ENCODE peak calls at places on chromosomes 11 and 22, in nine cellular contexts. One of them, this sample, is unnamed.

GRCh38 chr11:75562836-75563484 is 907 bp downstream of the SERPINH1 start:
- DNase-seq in Peyer's patch: no peak
- DNase-seq in right lobe of liver: no peak
- DNase-seq in stomach: no peak
- DNase-seq in esophagus muscularis mucosa: no peak
- DNase-seq in gastrocnemius medialis: no peak
- DNase-seq in HCT116: no peak
- DNase-seq in tibial nerve: no peak
- DNase-seq in transverse colon: peak
- DNase-seq in this sample: no peak

GRCh38 chr11:67044496-67044895 is 12.2 kb upstream of the RHOD start:
- DNase-seq in transverse colon: no peak
- DNase-seq in Peyer's patch: no peak
- DNase-seq in gastrocnemius medialis: no peak
- DNase-seq in right lobe of liver: peak
- DNase-seq in stomach: no peak
- DNase-seq in esophagus muscularis mucosa: no peak
- DNase-seq in tibial nerve: no peak
- DNase-seq in HCT116: no peak
- DNase-seq in this sample: no peak

GRCh38 chr11:75656044-75656726 is 12.7 kb downstream of the MAP6 start:
- DNase-seq in esophagus muscularis mucosa: no peak
- DNase-seq in transverse colon: no peak
- DNase-seq in gastrocnemius medialis: no peak
- DNase-seq in HCT116: no peak
- DNase-seq in tibial nerve: no peak
- DNase-seq in right lobe of liver: no peak
- DNase-seq in Peyer's patch: no peak
- DNase-seq in stomach: no peak
- DNase-seq in this sample: no peak

GRCh38 chr11:47340980-47341775 is 11.3 kb downstream of the MYBPC3 start:
- DNase-seq in Peyer's patch: no peak
- DNase-seq in right lobe of liver: no peak
- DNase-seq in esophagus muscularis mucosa: no peak
- DNase-seq in tibial nerve: no peak
- DNase-seq in HCT116: no peak
- DNase-seq in stomach: no peak
- DNase-seq in transverse colon: no peak
- DNase-seq in gastrocnemius medialis: no peak
- DNase-seq in this sample: no peak

GRCh38 chr11:64245401-64245796 is 1.3 kb downstream of the PPP1R14B start:
- DNase-seq in stomach: peak
- DNase-seq in HCT116: no peak
- DNase-seq in esophagus muscularis mucosa: no peak
- DNase-seq in tibial nerve: no peak
- DNase-seq in transverse colon: peak
- DNase-seq in gastrocnemius medialis: peak
- DNase-seq in Peyer's patch: peak
- DNase-seq in right lobe of liver: no peak
- DNase-seq in this sample: no peak

GRCh38 chr11:68912254-68912653 is 8.6 kb downstream of the IGHMBP2 start:
- DNase-seq in transverse colon: no peak
- DNase-seq in HCT116: no peak
- DNase-seq in right lobe of liver: no peak
- DNase-seq in stomach: no peak
- DNase-seq in esophagus muscularis mucosa: no peak
- DNase-seq in gastrocnemius medialis: no peak
- DNase-seq in Peyer's patch: no peak
- DNase-seq in tibial nerve: no peak
- DNase-seq in this sample: no peak

GRCh38 chr11:108973402-108974119 is 308.7 kb downstream of the DDX10 start:
- DNase-seq in stomach: no peak
- DNase-seq in gastrocnemius medialis: no peak
- DNase-seq in esophagus muscularis mucosa: no peak
- DNase-seq in Peyer's patch: no peak
- DNase-seq in transverse colon: no peak
- DNase-seq in tibial nerve: no peak
- DNase-seq in right lobe of liver: no peak
- DNase-seq in HCT116: no peak
- DNase-seq in this sample: no peak

GRCh38 chr11:70323811-70324210 is 53.3 kb downstream of the PPFIA1 start:
- DNase-seq in gastrocnemius medialis: no peak
- DNase-seq in transverse colon: no peak
- DNase-seq in esophagus muscularis mucosa: no peak
- DNase-seq in tibial nerve: no peak
- DNase-seq in stomach: no peak
- DNase-seq in HCT116: no peak
- DNase-seq in Peyer's patch: no peak
- DNase-seq in right lobe of liver: no peak
- DNase-seq in this sample: no peak

GRCh38 chr11:102592634-102593581 is 32.2 kb downstream of the MMP20 start:
- DNase-seq in gastrocnemius medialis: no peak
- DNase-seq in stomach: no peak
- DNase-seq in Peyer's patch: no peak
- DNase-seq in HCT116: peak
- DNase-seq in tibial nerve: no peak
- DNase-seq in esophagus muscularis mucosa: no peak
- DNase-seq in transverse colon: no peak
- DNase-seq in right lobe of liver: no peak
- DNase-seq in this sample: no peak

GRCh38 chr22:28710112-28710888 is 30.7 kb upstream of the TTC28 start:
- DNase-seq in gastrocnemius medialis: no peak
- DNase-seq in transverse colon: no peak
- DNase-seq in HCT116: no peak
- DNase-seq in esophagus muscularis mucosa: no peak
- DNase-seq in stomach: no peak
- DNase-seq in Peyer's patch: no peak
- DNase-seq in tibial nerve: no peak
- DNase-seq in right lobe of liver: no peak
- DNase-seq in this sample: no peak

GRCh38 chr11:32374261-32374711 is 61.1 kb downstream of the WT1 start:
- DNase-seq in stomach: no peak
- DNase-seq in gastrocnemius medialis: no peak
- DNase-seq in right lobe of liver: no peak
- DNase-seq in transverse colon: peak
- DNase-seq in HCT116: peak
- DNase-seq in tibial nerve: peak
- DNase-seq in esophagus muscularis mucosa: no peak
- DNase-seq in Peyer's patch: no peak
- DNase-seq in this sample: no peak

GRCh38 chr11:34638897-34639296 is 18.0 kb downstream of the EHF start:
- DNase-seq in Peyer's patch: no peak
- DNase-seq in esophagus muscularis mucosa: no peak
- DNase-seq in right lobe of liver: no peak
- DNase-seq in HCT116: no peak
- DNase-seq in transverse colon: no peak
- DNase-seq in stomach: no peak
- DNase-seq in tibial nerve: no peak
- DNase-seq in gastrocnemius medialis: no peak
- DNase-seq in this sample: no peak

GRCh38 chr11:73087730-73088129 is 54.4 kb downstream of the FCHSD2 start:
- DNase-seq in stomach: no peak
- DNase-seq in gastrocnemius medialis: no peak
- DNase-seq in Peyer's patch: no peak
- DNase-seq in tibial nerve: no peak
- DNase-seq in HCT116: no peak
- DNase-seq in transverse colon: no peak
- DNase-seq in esophagus muscularis mucosa: no peak
- DNase-seq in right lobe of liver: no peak
- DNase-seq in this sample: no peak

GRCh38 chr11:115181480-115181879 is 322.7 kb downstream of the CADM1 start:
- DNase-seq in HCT116: no peak
- DNase-seq in transverse colon: no peak
- DNase-seq in Peyer's patch: no peak
- DNase-seq in gastrocnemius medialis: no peak
- DNase-seq in right lobe of liver: no peak
- DNase-seq in stomach: no peak
- DNase-seq in tibial nerve: no peak
- DNase-seq in esophagus muscularis mucosa: no peak
- DNase-seq in this sample: no peak

GRCh38 chr11:114821626-114822025 is 143.3 kb downstream of the NXPE2 start:
- DNase-seq in HCT116: no peak
- DNase-seq in stomach: no peak
- DNase-seq in gastrocnemius medialis: no peak
- DNase-seq in Peyer's patch: no peak
- DNase-seq in transverse colon: no peak
- DNase-seq in tibial nerve: no peak
- DNase-seq in right lobe of liver: no peak
- DNase-seq in esophagus muscularis mucosa: peak
- DNase-seq in this sample: no peak

GRCh38 chr11:115607621-115608191 is 103.5 kb upstream of the CADM1 start:
- DNase-seq in right lobe of liver: no peak
- DNase-seq in transverse colon: no peak
- DNase-seq in esophagus muscularis mucosa: no peak
- DNase-seq in gastrocnemius medialis: peak
- DNase-seq in tibial nerve: no peak
- DNase-seq in Peyer's patch: no peak
- DNase-seq in HCT116: no peak
- DNase-seq in stomach: no peak
- DNase-seq in this sample: no peak

GRCh38 chr11:1382831-1383607 is 6.7 kb upstream of the BRSK2 start:
- DNase-seq in Peyer's patch: peak
- DNase-seq in stomach: peak
- DNase-seq in esophagus muscularis mucosa: peak
- DNase-seq in transverse colon: peak
- DNase-seq in HCT116: peak
- DNase-seq in right lobe of liver: peak
- DNase-seq in tibial nerve: peak
- DNase-seq in gastrocnemius medialis: peak
- DNase-seq in this sample: peak

GRCh38 chr22:49183208-49183825 is 644.4 kb downstream of the BRD1 start:
- DNase-seq in right lobe of liver: peak
- DNase-seq in stomach: no peak
- DNase-seq in transverse colon: no peak
- DNase-seq in HCT116: no peak
- DNase-seq in esophagus muscularis mucosa: no peak
- DNase-seq in tibial nerve: no peak
- DNase-seq in gastrocnemius medialis: no peak
- DNase-seq in Peyer's patch: no peak
- DNase-seq in this sample: no peak

DNA sequence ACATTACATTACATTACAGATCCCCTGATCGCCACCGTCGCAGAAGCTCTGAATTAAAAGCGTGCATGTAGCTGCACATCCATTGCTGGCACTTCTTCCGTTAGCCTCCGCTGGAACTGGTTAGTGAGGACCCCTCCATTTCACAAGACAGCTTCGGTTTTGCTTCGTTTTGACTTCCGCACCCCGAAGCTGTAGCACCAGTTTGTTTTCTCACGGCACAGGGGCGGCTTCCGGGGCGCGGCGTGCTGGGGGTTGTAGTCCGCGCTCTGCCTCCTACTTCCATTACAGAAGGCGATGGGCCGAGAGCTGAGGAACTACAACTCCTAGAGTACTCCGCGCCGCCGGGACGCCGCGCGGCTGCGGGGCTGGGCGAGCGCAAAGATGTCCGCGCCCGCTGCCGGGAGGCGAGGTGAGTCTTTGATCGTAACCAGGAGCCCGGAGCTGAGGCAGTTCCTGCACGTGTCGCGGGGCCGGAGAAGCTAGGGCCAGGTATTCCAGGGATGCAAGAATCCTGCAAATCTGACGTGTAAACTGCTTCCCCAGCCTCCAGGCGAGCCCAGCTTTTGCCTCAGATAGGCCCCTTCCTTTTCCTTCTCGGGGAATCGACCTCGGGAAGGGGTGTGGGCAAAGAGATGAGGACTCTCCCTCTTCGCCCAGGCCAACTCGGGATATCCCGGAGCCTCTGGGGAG is at the start of gene PEX26:
- DNase-seq in Peyer's patch: peak
- DNase-seq in gastrocnemius medialis: peak
- DNase-seq in right lobe of liver: peak
- DNase-seq in tibial nerve: peak
- DNase-seq in HCT116: peak
- DNase-seq in esophagus muscularis mucosa: peak
- DNase-seq in stomach: peak
- DNase-seq in transverse colon: peak
- DNase-seq in this sample: peak
- TF ChIP-seq POLR2A in Peyer's patch: peak
- TF ChIP-seq POLR2A in gastrocnemius medialis: peak
- TF ChIP-seq POLR2A in right lobe of liver: peak
- TF ChIP-seq POLR2A in tibial nerve: no peak
- TF ChIP-seq POLR2A in HCT116: no peak
- TF ChIP-seq POLR2A in esophagus muscularis mucosa: peak
- TF ChIP-seq POLR2A in stomach: no peak
- TF ChIP-seq POLR2A in transverse colon: peak
- TF ChIP-seq POLR2A in this sample: no peak

GRCh38 chr22:40723396-40723933 is 44.2 kb downstream of the MCHR1 start:
- DNase-seq in stomach: no peak
- DNase-seq in transverse colon: no peak
- DNase-seq in right lobe of liver: no peak
- DNase-seq in gastrocnemius medialis: no peak
- DNase-seq in tibial nerve: no peak
- DNase-seq in HCT116: no peak
- DNase-seq in Peyer's patch: no peak
- DNase-seq in esophagus muscularis mucosa: no peak
- DNase-seq in this sample: no peak
- TF ChIP-seq CTCF in stomach: no peak
- TF ChIP-seq CTCF in transverse colon: no peak
- TF ChIP-seq CTCF in right lobe of liver: no peak
- TF ChIP-seq CTCF in gastrocnemius medialis: no peak
- TF ChIP-seq CTCF in tibial nerve: no peak
- TF ChIP-seq CTCF in HCT116: no peak
- TF ChIP-seq CTCF in Peyer's patch: no peak
- TF ChIP-seq CTCF in esophagus muscularis mucosa: no peak
- TF ChIP-seq CTCF in this sample: no peak

GRCh38 chr11:27085605-27086004 is 45.0 kb downstream of the BBOX1 start:
- DNase-seq in Peyer's patch: no peak
- DNase-seq in esophagus muscularis mucosa: no peak
- DNase-seq in stomach: no peak
- DNase-seq in right lobe of liver: no peak
- DNase-seq in gastrocnemius medialis: no peak
- DNase-seq in tibial nerve: no peak
- DNase-seq in transverse colon: no peak
- DNase-seq in HCT116: no peak
- DNase-seq in this sample: no peak
- H3K4me3 ChIP-seq in Peyer's patch: no peak
- H3K4me3 ChIP-seq in esophagus muscularis mucosa: no peak
- H3K4me3 ChIP-seq in stomach: no peak
- H3K4me3 ChIP-seq in right lobe of liver: no peak
- H3K4me3 ChIP-seq in gastrocnemius medialis: no peak
- H3K4me3 ChIP-seq in tibial nerve: no peak
- H3K4me3 ChIP-seq in transverse colon: no peak
- H3K4me3 ChIP-seq in HCT116: no peak
- H3K4me3 ChIP-seq in this sample: no peak

DNA sequence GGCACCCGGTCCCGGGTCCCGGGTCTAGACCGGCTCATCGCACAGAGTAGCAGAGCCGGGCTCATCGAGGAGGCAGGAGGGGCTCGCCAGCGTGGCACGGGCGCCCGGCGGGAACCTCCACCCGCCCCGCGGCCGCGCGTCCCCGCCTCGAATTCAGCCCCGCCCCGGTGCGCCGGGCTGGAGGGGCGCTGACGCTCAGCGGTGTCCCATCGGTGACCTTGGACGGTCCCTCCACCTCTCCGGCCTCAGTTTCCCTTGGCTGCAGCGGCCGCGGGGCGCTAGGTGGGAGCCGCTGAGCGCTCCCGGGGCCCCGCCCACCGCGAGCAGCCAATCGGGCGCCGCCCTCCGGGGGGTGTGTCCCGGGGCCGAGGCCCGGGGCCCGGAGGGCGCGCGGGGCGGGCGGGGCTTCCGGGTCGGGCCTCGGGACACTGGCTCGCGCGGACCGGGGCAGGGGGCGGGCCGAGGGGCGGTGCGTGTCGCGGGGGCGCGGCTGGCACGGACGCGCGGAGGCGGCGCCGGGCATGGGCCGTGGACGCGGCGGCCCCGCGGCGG is at the start of gene PPARA:
- DNase-seq in HCT116: peak
- DNase-seq in Peyer's patch: peak
- DNase-seq in stomach: peak
- DNase-seq in transverse colon: peak
- DNase-seq in right lobe of liver: peak
- DNase-seq in tibial nerve: peak
- DNase-seq in gastrocnemius medialis: peak
- DNase-seq in esophagus muscularis mucosa: no peak
- DNase-seq in this sample: peak
- TF ChIP-seq POLR2A in HCT116: peak
- TF ChIP-seq POLR2A in Peyer's patch: peak
- TF ChIP-seq POLR2A in stomach: no peak
- TF ChIP-seq POLR2A in transverse colon: peak
- TF ChIP-seq POLR2A in right lobe of liver: peak
- TF ChIP-seq POLR2A in tibial nerve: peak
- TF ChIP-seq POLR2A in gastrocnemius medialis: peak
- TF ChIP-seq POLR2A in esophagus muscularis mucosa: peak
- TF ChIP-seq POLR2A in this sample: no peak